ENCODE peak calls at places on chromosomes 6 and 20, in six cellular contexts. C is lower lobe of right lung, S is heart right ventricle, I is right lobe of liver, J is K562, U is HCT116. G is an unnamed sample.

GRCh38 chr6:92047886-92048285 is 1371.5 kb downstream of the EPHA7 start:
- ATAC-seq in C (no peak), S (no peak), I (no peak), J (no peak), U (no peak), G (no peak)

GRCh38 chr6:108580645-108581044 is 19.9 kb downstream of the FOXO3 start:
- ATAC-seq in C (no peak), S (peak; percentile 27), I (no peak), J (no peak), U (no peak), G (no peak)

GRCh38 chr6:26576929-26577719 is 19.6 kb upstream of the ABT1 start:
- ATAC-seq in C (peak; percentile 71), S (no peak), I (peak; percentile 43), J (peak; percentile 77), U (peak; percentile 63), G (no peak)

GRCh38 chr6:150004101-150004782 is 21.1 kb downstream of the RAET1L start:
- ATAC-seq in C (peak; percentile 4), S (no peak), I (no peak), J (no peak), U (peak; percentile 26), G (no peak)

GRCh38 chr6:167098825-167099225 is 24.1 kb upstream of the CCR6 start:
- ATAC-seq in C (no peak), S (no peak), I (no peak), J (no peak), U (no peak), G (no peak)

GRCh38 chr6:158409451-158409850 is 97.2 kb downstream of the TULP4 start:
- ATAC-seq in C (peak; percentile 57), S (peak; percentile 78), I (peak; percentile 51), J (peak; percentile 87), U (no peak), G (peak; percentile 38)

GRCh38 chr6:46949662-46950280 is 28.0 kb upstream of the ADGRF5 start:
- ATAC-seq in C (peak; percentile 88), S (peak; percentile 85), I (no peak), J (no peak), U (no peak), G (peak; percentile 58)

GRCh38 chr6:158164564-158164963 is 3.5 kb downstream of the SERAC1 start:
- ATAC-seq in C (no peak), S (no peak), I (no peak), J (no peak), U (no peak), G (no peak)

GRCh38 chr20:15726416-15726815 is 846.8 kb downstream of the KIF16B start:
- ATAC-seq in C (no peak), S (no peak), I (no peak), J (no peak), U (no peak), G (no peak)

GRCh38 chr6:112409311-112409710 is 62.2 kb downstream of the RFPL4B start:
- ATAC-seq in C (peak; percentile 74), S (no peak), I (no peak), J (no peak), U (no peak), G (no peak)

GRCh38 chr20:12395404-12396159 is 477.9 kb downstream of the BTBD3 start:
- ATAC-seq in C (no peak), S (no peak), I (no peak), J (no peak), U (no peak), G (no peak)

GRCh38 chr6:165301372-165302246 is 7.8 kb downstream of the C6orf118 start:
- ATAC-seq in C (no peak), S (no peak), I (no peak), J (no peak), U (no peak), G (no peak)

GRCh38 chr6:154605207-154605877 is 94.9 kb upstream of the CNKSR3 start:
- ATAC-seq in C (no peak), S (no peak), I (no peak), J (no peak), U (no peak), G (no peak)

GRCh38 chr6:39196648-39197047 is 32.6 kb downstream of the KCNK5 start:
- ATAC-seq in C (no peak), S (no peak), I (no peak), J (peak; percentile 64), U (peak; percentile 49), G (no peak)

GRCh38 chr6:170329321-170329720 is 22.8 kb downstream of the FAM120B start:
- ATAC-seq in C (no peak), S (no peak), I (no peak), J (no peak), U (no peak), G (no peak)

GRCh38 chr6:163335671-163336545 is 78.6 kb upstream of the QKI start:
- ATAC-seq in C (peak; percentile 28), S (peak; percentile 91), I (peak; percentile 75), J (peak; percentile 27), U (no peak), G (peak; percentile 72)

GRCh38 chr6:33116881-33117711 is 41.3 kb downstream of the HLA-DPB1 start:
- ATAC-seq in C (no peak), S (no peak), I (no peak), J (no peak), U (no peak), G (no peak)

GRCh38 chr6:157241411-157241979 is 81.8 kb downstream of the TMEM242 start:
- ATAC-seq in C (no peak), S (peak; percentile 30), I (no peak), J (no peak), U (no peak), G (no peak)

GRCh38 chr6:90025418-90026089 is 131.3 kb downstream of the GJA10 start:
- ATAC-seq in C (no peak), S (no peak), I (no peak), J (no peak), U (no peak), G (peak; percentile 61)

GRCh38 chr6:1831030-1831429 is 221.3 kb downstream of the FOXC1 start:
- ATAC-seq in C (no peak), S (no peak), I (no peak), J (no peak), U (no peak), G (no peak)

GRCh38 chr6:148577687-148578488 is 168.9 kb upstream of the UST start:
- ATAC-seq in C (peak; percentile 99), S (peak; percentile 100), I (peak; percentile 100), J (peak; percentile 100), U (peak; percentile 100), G (peak; percentile 97)

GRCh38 chr6:4925580-4925979 is 78.3 kb downstream of the RPP40 start:
- ATAC-seq in C (no peak), S (peak; percentile 89), I (no peak), J (no peak), U (no peak), G (no peak)

GRCh38 chr20:64010711-64011237 is 25.2 kb upstream of the C20orf204 start:
- ATAC-seq in C (no peak), S (no peak), I (no peak), J (no peak), U (no peak), G (no peak)

GRCh38 chr20:53847118-53847842 is 223.1 kb downstream of the BCAS1 start:
- ATAC-seq in C (peak; percentile 69), S (no peak), I (peak; percentile 58), J (no peak), U (no peak), G (no peak)

GRCh38 chr20:63847374-63848002 is 13.8 kb upstream of the ABHD16B start:
- ATAC-seq in C (peak; percentile 31), S (peak; percentile 60), I (peak; percentile 48), J (peak; percentile 45), U (no peak), G (peak; percentile 38)

DNA sequence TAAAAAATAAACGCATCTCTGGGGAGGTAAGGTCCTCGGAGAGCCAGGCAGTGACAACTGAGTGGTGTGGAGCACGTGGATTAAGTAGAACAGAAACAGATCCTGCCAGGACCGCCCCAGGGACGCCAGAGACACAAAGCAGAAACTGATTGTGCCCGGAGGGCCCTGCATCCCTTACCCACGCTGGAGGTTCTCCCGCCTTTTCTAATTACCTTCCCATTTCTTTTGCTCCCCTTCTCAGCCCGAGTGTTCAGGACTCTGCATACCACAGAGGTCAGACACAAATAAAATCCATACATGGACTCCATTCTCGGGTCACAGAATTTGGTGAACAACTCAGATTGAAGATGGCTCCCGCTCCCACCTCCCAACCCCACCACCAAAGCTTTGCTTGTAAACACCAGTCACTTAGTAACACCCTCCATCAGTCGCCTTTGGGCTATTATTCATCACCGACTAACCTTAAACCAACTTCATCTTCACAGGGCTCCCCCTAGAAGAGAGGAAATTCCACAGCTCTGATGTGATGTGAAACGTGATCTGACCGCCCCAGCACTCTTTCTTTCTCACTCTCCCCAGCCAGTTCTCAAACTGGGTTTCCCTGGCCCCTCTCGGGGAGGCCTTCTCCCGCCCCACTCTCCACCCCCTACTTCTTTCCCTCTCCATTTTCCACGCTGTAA is 32.6 kb upstream of the PIM1 start:
- ATAC-seq in C (peak; percentile 61), S (peak; percentile 57), I (no peak), J (peak; percentile 55), U (peak; percentile 65), G (peak; percentile 70)
- H3K4me1 ChIP-seq in C (peaks cover 40% of the 10 kb centered on the region), S (peaks cover 29% of the 10 kb centered on the region), I (no peaks in the 10 kb centered on the region), J (peaks cover 22% of the 10 kb centered on the region), U (peaks cover 74% of the 10 kb centered on the region), G (peaks cover 27% of the 10 kb centered on the region)

DNA sequence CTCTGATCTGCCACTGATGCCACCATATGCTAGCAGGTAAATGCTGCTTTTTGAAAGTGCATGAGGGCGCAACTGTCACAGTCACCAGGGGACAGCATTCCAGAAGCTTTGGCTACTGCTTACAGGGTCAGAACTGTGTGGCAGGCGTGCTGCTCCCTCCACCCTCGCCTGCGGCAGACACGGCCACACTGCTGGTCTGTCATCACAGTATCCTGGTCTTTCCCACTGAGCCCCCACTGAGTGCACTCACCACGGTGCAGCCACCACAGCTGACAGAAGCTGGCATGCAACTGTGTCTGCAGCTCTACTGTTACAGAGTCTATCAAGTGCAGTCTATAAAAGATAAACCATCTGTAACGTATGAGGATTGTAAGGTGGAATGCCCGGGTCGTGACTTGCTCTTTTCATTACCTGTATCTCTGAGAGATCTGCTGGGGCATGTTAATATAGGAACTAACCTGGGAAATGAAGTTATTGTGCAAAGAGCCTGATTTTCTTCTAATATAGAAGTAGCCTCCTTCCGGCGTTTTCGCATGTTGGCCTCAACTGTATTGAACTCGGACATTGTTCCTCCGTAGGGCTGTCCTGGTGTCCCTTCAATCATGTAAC is 24.5 kb downstream of the GCLC start:
- ATAC-seq in C (no peak), S (peak; percentile 83), I (no peak), J (no peak), U (no peak), G (no peak)
- H3K4me1 ChIP-seq in C (no peaks in the 10 kb centered on the region), S (peaks cover 46% of the 10 kb centered on the region), I (peaks cover 2% of the 10 kb centered on the region), J (no peaks in the 10 kb centered on the region), U (peaks cover 12% of the 10 kb centered on the region), G (peaks cover 43% of the 10 kb centered on the region)

DNA sequence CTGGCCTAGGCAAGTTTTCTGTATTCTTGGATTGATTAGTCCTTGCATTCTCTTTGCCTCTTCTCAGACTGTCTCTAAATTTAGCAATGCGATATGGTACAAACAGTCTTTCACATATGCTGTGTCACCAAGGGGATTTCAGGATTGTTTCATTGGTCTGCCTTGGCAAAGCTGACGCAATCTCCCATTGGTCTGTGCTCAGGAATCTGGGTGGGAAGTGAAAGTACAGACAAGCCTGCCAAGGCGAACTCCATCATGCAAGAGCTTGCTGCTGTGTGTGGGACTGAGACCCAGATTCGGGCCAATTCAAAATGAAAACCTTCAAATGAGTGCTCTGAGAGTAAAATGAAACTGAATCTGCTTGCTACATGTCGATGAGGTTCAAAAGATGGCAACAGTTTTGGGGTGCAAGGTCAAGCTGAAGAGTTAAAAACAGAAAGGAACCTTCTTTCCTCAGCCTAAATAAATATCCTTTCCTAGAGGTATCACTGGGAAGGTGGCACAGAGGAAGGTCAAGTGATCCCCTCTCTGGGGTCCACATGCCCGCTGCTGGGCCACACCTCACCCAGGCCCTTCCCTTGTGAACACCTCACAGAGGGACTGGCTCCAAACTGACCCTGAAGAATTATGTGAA is 198.8 kb upstream of the PREP start:
- ATAC-seq in C (peak; percentile 89), S (peak; percentile 98), I (peak; percentile 72), J (peak; percentile 91), U (no peak), G (peak; percentile 92)
- H3K4me1 ChIP-seq in C (peaks cover 19% of the 10 kb centered on the region), S (peaks cover 43% of the 10 kb centered on the region), I (no peaks in the 10 kb centered on the region), J (peaks cover 9% of the 10 kb centered on the region), U (no peaks in the 10 kb centered on the region), G (peaks cover 20% of the 10 kb centered on the region)

GRCh38 chr6:15905488-15906392 is 223.1 kb upstream of the MYLIP start:
- ATAC-seq in C (peak; percentile 19), S (no peak), I (peak; percentile 12), J (peak; percentile 81), U (no peak), G (no peak)
- H3K4me1 ChIP-seq in C (no peaks in the 10 kb centered on the region), S (no peaks in the 10 kb centered on the region), I (no peaks in the 10 kb centered on the region), J (peaks cover 86% of the 10 kb centered on the region), U (no peaks in the 10 kb centered on the region), G (no peaks in the 10 kb centered on the region)